ENCODE peak calls at places on chromosomes 13 and 19, in eight cellular contexts. Z, D, E, M, B, P, W and L are unnamed samples.

GRCh38 chr13:42490676-42491075 is 83.3 kb upstream of the TNFSF11 start:
- ATAC-seq in Z (no peak), D (no peak), E (no peak), M (no peak), B (no peak), P (no peak), W (no peak), L (no peak)

GRCh38 chr19:48573163-48573505 is 21.2 kb downstream of the SULT2B1 start:
- ATAC-seq in Z (no peak), D (no peak), E (no peak), M (no peak), B (no peak), P (no peak), W (no peak), L (no peak)

GRCh38 chr13:73140804-73141203 is 82.0 kb downstream of the KLF5 start:
- ATAC-seq in Z (no peak), D (no peak), E (no peak), M (no peak), B (no peak), P (no peak), W (no peak), L (no peak)

GRCh38 chr13:110866491-110867170 is 48.2 kb downstream of the ANKRD10 start:
- ATAC-seq in Z (no peak), D (no peak), E (no peak), M (no peak), B (no peak), P (no peak), W (no peak), L (no peak)

GRCh38 chr19:18587962-18588610 is 512 bp upstream of the REX1BD start:
- ATAC-seq in Z (no peak), D (no peak), E (no peak), M (peak), B (peak), P (no peak), W (peak), L (no peak)

GRCh38 chr13:91805605-91806004 is 407.2 kb downstream of the GPC5 start:
- ATAC-seq in Z (no peak), D (no peak), E (no peak), M (no peak), B (no peak), P (no peak), W (no peak), L (peak)

GRCh38 chr19:2361259-2362038 is 1.4 kb downstream of the TMPRSS9 start:
- ATAC-seq in Z (no peak), D (no peak), E (peak), M (no peak), B (no peak), P (no peak), W (no peak), L (no peak)

GRCh38 chr19:1465191-1466016 is 13.6 kb downstream of the C19orf25 start:
- ATAC-seq in Z (no peak), D (no peak), E (peak), M (peak), B (no peak), P (peak), W (peak), L (no peak)

GRCh38 chr19:468587-469256 is 7.9 kb upstream of the SHC2 start:
- ATAC-seq in Z (no peak), D (no peak), E (no peak), M (no peak), B (no peak), P (no peak), W (no peak), L (no peak)

GRCh38 chr13:53074119-53074518 is 45.5 kb downstream of the OLFM4 start:
- ATAC-seq in Z (no peak), D (no peak), E (no peak), M (no peak), B (no peak), P (no peak), W (no peak), L (peak)

GRCh38 chr19:48196321-48196761 is 25.9 kb downstream of the ZSWIM9 start:
- ATAC-seq in Z (no peak), D (peak), E (no peak), M (no peak), B (no peak), P (peak), W (peak), L (peak)

GRCh38 chr13:52118595-52118994 is 10.3 kb downstream of the NEK5 start:
- ATAC-seq in Z (no peak), D (no peak), E (no peak), M (no peak), B (no peak), P (no peak), W (no peak), L (no peak)

GRCh38 chr19:45670670-45671453 is 2.8 kb downstream of the GIPR start:
- ATAC-seq in Z (no peak), D (peak), E (peak), M (peak), B (peak), P (peak), W (peak), L (peak)

GRCh38 chr13:48255954-48256353 is 22.9 kb downstream of the ITM2B start:
- ATAC-seq in Z (peak), D (no peak), E (no peak), M (no peak), B (no peak), P (no peak), W (peak), L (no peak)

GRCh38 chr19:10968527-10969081 is 7.8 kb downstream of the SMARCA4 start:
- ATAC-seq in Z (no peak), D (no peak), E (no peak), M (no peak), B (no peak), P (no peak), W (no peak), L (no peak)

GRCh38 chr13:20239748-20240147 is 7.6 kb upstream of the GJB6 start:
- ATAC-seq in Z (no peak), D (no peak), E (no peak), M (no peak), B (no peak), P (no peak), W (no peak), L (no peak)

GRCh38 chr13:20231839-20232555 is at the start of gene GJB6:
- ATAC-seq in Z (peak), D (peak), E (peak), M (peak), B (peak), P (peak), W (peak), L (no peak)

GRCh38 chr19:16339361-16339725 is 14.7 kb downstream of the KLF2 start:
- ATAC-seq in Z (peak), D (no peak), E (no peak), M (no peak), B (no peak), P (no peak), W (no peak), L (no peak)

GRCh38 chr19:49210108-49210900 is 52.7 kb downstream of the TRPM4 start:
- ATAC-seq in Z (peak), D (peak), E (peak), M (peak), B (peak), P (peak), W (peak), L (no peak)

GRCh38 chr13:31221057-31221456 is 21.3 kb downstream of the B3GLCT start:
- ATAC-seq in Z (no peak), D (no peak), E (no peak), M (no peak), B (no peak), P (peak), W (no peak), L (no peak)

GRCh38 chr13:89066868-89067466 is 1395.8 kb downstream of the SLITRK5 start:
- ATAC-seq in Z (no peak), D (peak), E (peak), M (peak), B (peak), P (no peak), W (peak), L (peak)